ENCODE peak calls at places on chromosomes 4 and X, in five cellular contexts. U is fibroblast of lung, N is SK-N-SH, G is uterus, R is SJSA1. O is an unnamed sample.

GRCh38 chrX:136880003-136880451 is 498 bp downstream of the RBMX start:
- DNase-seq in G (peak; percentile 33), N (peak; percentile 18), R (no peak), U (peak; percentile 15), O (no peak)

GRCh38 chr4:55004831-55005230 is 120.6 kb downstream of the KDR start:
- DNase-seq in N (no peak), U (no peak), G (peak; percentile 37), R (no peak), O (no peak)

GRCh38 chrX:11382935-11383334 is 89.7 kb downstream of the AMELX start:
- DNase-seq in G (no peak), R (no peak), N (no peak), U (no peak), O (no peak)

GRCh38 chrX:96361844-96362243 is 322.8 kb upstream of the DIAPH2 start:
- DNase-seq in G (no peak), N (no peak), U (no peak), R (no peak), O (no peak)

GRCh38 chr4:82372874-82373815 is 646 bp downstream of the HNRNPD start:
- DNase-seq in U (peak; percentile 48), G (peak; percentile 72), N (peak; percentile 71), R (peak; percentile 79), O (peak; percentile 50)

GRCh38 chrX:12958461-12958860 is 16.4 kb upstream of the TMSB4X start:
- DNase-seq in R (no peak), N (no peak), G (no peak), U (no peak), O (no peak)

GRCh38 chrX:140071037-140071436 is 105.7 kb upstream of the CXorf66 start:
- DNase-seq in U (no peak), N (no peak), G (no peak), R (no peak), O (no peak)

GRCh38 chrX:153969125-153969903 is 2.3 kb downstream of the HCFC1 start:
- DNase-seq in R (no peak), N (no peak), G (no peak), U (no peak), O (no peak)

GRCh38 chr4:2860391-2861348 is 17.0 kb downstream of the ADD1 start:
- DNase-seq in N (no peak), U (no peak), G (peak; percentile 46), R (no peak), O (no peak)

GRCh38 chr4:84363256-84363655 is 135.8 kb downstream of the NKX6-1 start:
- DNase-seq in R (no peak), U (no peak), G (no peak), N (no peak), O (no peak)

GRCh38 chr4:87118421-87118820 is 102.0 kb downstream of the KLHL8 start:
- DNase-seq in N (no peak), U (no peak), R (no peak), G (no peak), O (no peak)

GRCh38 chr4:174521800-174522182 is 497 bp downstream of the HPGD start:
- DNase-seq in U (no peak), R (no peak), N (peak; percentile 19), G (no peak), O (no peak)

GRCh38 chrX:123422875-123423274 is 238.8 kb downstream of the GRIA3 start:
- DNase-seq in R (no peak), U (peak; percentile 44), N (peak; percentile 14), G (no peak), O (no peak)

GRCh38 chr4:42391981-42392380 is 5.3 kb upstream of the SHISA3 start:
- DNase-seq in U (no peak), G (no peak), R (no peak), N (no peak), O (no peak)

GRCh38 chr4:76374744-76375143 is 46.2 kb downstream of the CCDC158 start:
- DNase-seq in N (no peak), U (no peak), G (no peak), R (no peak), O (no peak)

GRCh38 chrX:139224953-139225665 is 305.4 kb upstream of the F9 start:
- DNase-seq in U (no peak), N (no peak), G (no peak), R (no peak), O (no peak)

GRCh38 chrX:85503258-85504158 is 124.0 kb upstream of the POF1B start:
- DNase-seq in G (no peak), R (no peak), N (no peak), U (no peak), O (no peak)

GRCh38 chrX:103734125-103734760 is 23.5 kb downstream of the TMEM31 start:
- DNase-seq in U (peak; percentile 45), G (no peak), R (no peak), N (no peak), O (no peak)

GRCh38 chr4:15665738-15666365 is 10.7 kb upstream of the FBXL5 start:
- DNase-seq in U (no peak), N (no peak), G (no peak), R (no peak), O (no peak)

GRCh38 chr4:38514465-38515146 is 149.4 kb upstream of the KLF3 start:
- DNase-seq in N (no peak), U (no peak), R (no peak), G (no peak), O (no peak)

GRCh38 chr4:109125084-109125483 is 177.4 kb downstream of the COL25A1 start:
- DNase-seq in U (no peak), N (no peak), G (no peak), R (no peak), O (no peak)

GRCh38 chr4:71230613-71231012 is 108.2 kb upstream of the SLC4A4 start:
- DNase-seq in G (no peak), R (no peak), N (no peak), U (no peak), O (no peak)

GRCh38 chr4:122783301-122784215 is 43.1 kb upstream of the FGF2 start:
- DNase-seq in R (peak; percentile 94), U (peak; percentile 71), G (peak; percentile 30), N (no peak), O (peak; percentile 68)

GRCh38 chr4:182185491-182185890 is 57.7 kb upstream of the TENM3 start:
- DNase-seq in U (peak; percentile 80), N (no peak), R (no peak), G (no peak), O (no peak)

GRCh38 chr4:83917572-83917971 is 381.7 kb downstream of the GPAT3 start:
- DNase-seq in R (no peak), N (no peak), G (no peak), U (no peak), O (no peak)

GRCh38 chr4:108483077-108483476 is 137.3 kb upstream of the RPL34 start:
- DNase-seq in G (no peak), R (peak; percentile 19), U (no peak), N (no peak), O (no peak)

GRCh38 chrX:104430720-104431119 is 135.3 kb upstream of the IL1RAPL2 start:
- DNase-seq in R (no peak), N (no peak), U (no peak), G (no peak), O (no peak)

GRCh38 chr4:88860594-88860993 is 163.0 kb upstream of the NAP1L5 start:
- DNase-seq in G (no peak), N (no peak), R (no peak), U (peak; percentile 38), O (no peak)

GRCh38 chr4:88858752-88859151 is 161.1 kb upstream of the NAP1L5 start:
- DNase-seq in U (peak; percentile 52), G (no peak), N (no peak), R (no peak), O (no peak)

GRCh38 chr4:88857588-88857987 is 160.0 kb upstream of the NAP1L5 start:
- DNase-seq in U (no peak), R (no peak), G (no peak), N (no peak), O (no peak)

GRCh38 chr4:88854481-88854880 is 156.9 kb upstream of the NAP1L5 start:
- DNase-seq in N (no peak), R (no peak), U (no peak), G (no peak), O (no peak)

GRCh38 chr4:88859191-88859812 is 161.7 kb upstream of the NAP1L5 start:
- DNase-seq in G (no peak), N (no peak), U (no peak), R (no peak), O (no peak)
- H3K4me3 ChIP-seq in G (no peak overlapping the region), N (no peak overlapping the region), U (no peak overlapping the region), R (no peak overlapping the region), O (no peak overlapping the region)

DNA sequence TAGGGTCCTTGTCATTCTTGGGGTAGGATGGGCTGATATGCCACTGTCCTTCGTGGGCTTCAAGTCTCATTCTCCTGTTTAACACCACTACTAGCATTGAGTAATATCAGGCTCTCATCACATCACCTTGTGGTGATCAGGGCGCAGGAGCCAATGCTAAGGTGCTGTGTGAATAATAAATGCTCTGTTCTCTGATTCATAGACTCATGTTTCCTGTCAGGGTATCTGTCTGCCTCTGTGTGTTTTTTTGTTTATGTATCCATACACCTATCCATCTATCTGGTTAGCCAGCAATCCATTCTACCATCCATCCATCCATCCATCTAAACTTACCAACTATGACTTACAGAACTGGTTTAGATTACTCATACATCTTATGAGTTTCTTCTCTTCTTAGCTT is 525.1 kb upstream of the ATOH1 start:
- DNase-seq in G (no peak), N (no peak), R (no peak), U (no peak), O (no peak)
- H3K4me1 ChIP-seq in G (no peaks in the 10 kb centered on the region), N (no peaks in the 10 kb centered on the region), R (no peaks in the 10 kb centered on the region), U (no peaks in the 10 kb centered on the region), O (peaks cover 26% of the 10 kb centered on the region)

GRCh38 chr4:163611784-163612445 is 117.4 kb downstream of the TMA16 start:
- DNase-seq in G (no peak), U (no peak), N (no peak), R (no peak), O (no peak)
- H3K27ac ChIP-seq in G (no peak overlapping the region), U (no peak overlapping the region), N (no peak overlapping the region), R (no peak overlapping the region), O (peak overlapping the region; percentile 40)

GRCh38 chr4:136768925-136769275 is 763.4 kb downstream of the PCDH18 start:
- DNase-seq in R (no peak), G (no peak), N (no peak), U (no peak), O (no peak)
- H3K4me3 ChIP-seq in R (no peak overlapping the region), G (no peak overlapping the region), N (no peak overlapping the region), U (no peak overlapping the region), O (no peak overlapping the region)

DNA sequence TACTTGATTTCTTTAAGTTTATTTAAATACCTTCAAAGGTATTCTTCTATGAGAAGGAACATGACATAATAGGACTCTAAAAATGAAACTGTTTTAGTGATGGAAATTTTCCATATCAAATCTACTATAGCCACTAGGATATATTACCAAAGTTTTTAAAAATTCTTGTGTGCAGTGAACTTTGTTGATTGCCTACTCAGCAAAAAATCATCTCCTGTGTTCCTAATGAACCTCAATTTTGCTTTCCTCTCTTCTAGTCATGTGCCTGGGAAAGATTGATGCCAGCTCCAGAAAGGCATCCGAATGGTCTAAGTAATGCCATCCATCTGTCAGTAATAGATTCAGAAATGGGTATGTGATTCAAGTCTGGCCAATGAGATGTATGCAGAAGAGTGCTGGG is 111.1 kb downstream of the ANXA3 start:
- DNase-seq in G (no peak), N (no peak), R (no peak), U (no peak), O (no peak)
- H3K4me1 ChIP-seq in G (no peaks in the 10 kb centered on the region), N (no peaks in the 10 kb centered on the region), R (peaks cover 46% of the 10 kb centered on the region), U (peaks cover 9% of the 10 kb centered on the region), O (peaks cover 2% of the 10 kb centered on the region)

GRCh38 chr4:147765121-147765521 is 33.2 kb downstream of the ARHGAP10 start:
- DNase-seq in N (no peak), G (no peak), R (no peak), U (no peak), O (no peak)
- H3K27ac ChIP-seq in N (no peak overlapping the region), G (no peak overlapping the region), R (no peak overlapping the region), U (no peak overlapping the region), O (no peak overlapping the region)

O was measured in thoracic aorta.